ENCODE peak calls at places on chromosomes 13 and 19, in ten cellular contexts. E, G, B, X, A, H, T, M, Q and L are unnamed samples.

GRCh38 chr13:113061271-113061625 is 44.3 kb upstream of the F7 start:
- DNase-seq in B (no peak), G (no peak), X (no peak), M (peak), A (no peak), Q (no peak), H (no peak), T (no peak), E (no peak), L (no peak)

GRCh38 chr13:71842003-71842402 is 25.0 kb downstream of the DACH1 start:
- DNase-seq in M (no peak), B (no peak), G (no peak), X (no peak), H (no peak), Q (no peak), T (no peak), A (no peak), E (no peak), L (no peak)

GRCh38 chr13:36282818-36283432 is 14.7 kb downstream of the CCDC169 start:
- DNase-seq in Q (no peak), X (no peak), G (peak), B (no peak), E (no peak), H (peak), T (peak), M (peak), A (no peak), L (peak)

GRCh38 chr19:47658431-47659383 is 49.8 kb downstream of the BICRA start:
- DNase-seq in M (peak), E (no peak), H (no peak), G (no peak), X (no peak), Q (no peak), B (no peak), A (no peak), T (no peak), L (peak)

GRCh38 chr13:26133851-26134250 is 82.0 kb upstream of the SHISA2 start:
- DNase-seq in M (no peak), E (no peak), X (no peak), A (no peak), Q (no peak), B (no peak), T (no peak), H (no peak), G (no peak), L (no peak)

GRCh38 chr13:43354147-43354945 is 331.0 kb downstream of the DNAJC15 start:
- DNase-seq in A (no peak), M (no peak), E (no peak), H (peak), B (no peak), X (no peak), Q (no peak), T (no peak), G (no peak), L (no peak)

GRCh38 chr13:101875717-101876393 is 423.4 kb downstream of the ITGBL1 start:
- DNase-seq in X (no peak), Q (no peak), B (no peak), T (peak), A (no peak), E (no peak), H (no peak), G (no peak), M (no peak), L (peak)

GRCh38 chr13:110391273-110391672 is 84.2 kb downstream of the COL4A2 start:
- DNase-seq in A (no peak), B (no peak), Q (no peak), G (no peak), T (no peak), M (no peak), X (no peak), H (no peak), E (no peak), L (peak)

GRCh38 chr19:1015782-1016646 is 4.9 kb downstream of the TMEM259 start:
- DNase-seq in A (no peak), G (no peak), X (no peak), M (no peak), B (no peak), H (no peak), E (no peak), T (no peak), Q (no peak), L (no peak)

GRCh38 chr13:34416833-34417425 is 525.1 kb upstream of the NBEA start:
- DNase-seq in T (no peak), B (no peak), M (peak), A (no peak), H (no peak), E (no peak), G (no peak), Q (no peak), X (peak), L (no peak)

GRCh38 chr13:99237981-99238662 is 20.1 kb downstream of the GPR18 start:
- DNase-seq in H (no peak), T (no peak), A (no peak), G (no peak), Q (peak), M (no peak), B (no peak), E (peak), X (no peak), L (no peak)

GRCh38 chr13:51995677-51996551 is 15.3 kb downstream of the ATP7B start:
- DNase-seq in B (no peak), G (no peak), M (peak), Q (no peak), A (no peak), H (peak), X (no peak), T (peak), E (no peak), L (no peak)

GRCh38 chr19:15173746-15174404 is 26.9 kb downstream of the NOTCH3 start:
- DNase-seq in X (no peak), A (no peak), T (peak), Q (no peak), E (no peak), B (no peak), M (no peak), H (peak), G (peak), L (no peak)

GRCh38 chr19:47813304-47813994 is 8.3 kb upstream of the CRX start:
- DNase-seq in H (peak), M (peak), B (peak), Q (peak), T (peak), A (peak), X (no peak), E (peak), G (peak), L (peak)

GRCh38 chr19:43778651-43779050 is 2.1 kb downstream of the KCNN4 start:
- DNase-seq in H (peak), G (peak), Q (no peak), E (no peak), B (no peak), T (no peak), M (no peak), X (no peak), A (no peak), L (no peak)

GRCh38 chr13:101394597-101394996 is 21.7 kb downstream of the NALCN start:
- DNase-seq in M (no peak), E (no peak), H (peak), G (no peak), Q (no peak), X (no peak), A (no peak), B (no peak), T (no peak), L (no peak)

GRCh38 chr19:33470686-33471085 is 50.9 kb downstream of the PEPD start:
- DNase-seq in H (no peak), E (no peak), Q (no peak), B (no peak), G (no peak), T (no peak), A (no peak), X (no peak), M (no peak), L (no peak)

GRCh38 chr19:33124207-33125098 is 7.5 kb upstream of the WDR88 start:
- DNase-seq in A (no peak), H (no peak), T (no peak), X (no peak), G (no peak), E (no peak), B (no peak), M (no peak), Q (no peak), L (no peak)

GRCh38 chr13:97141564-97142005 is 80.5 kb upstream of the MBNL2 start:
- DNase-seq in E (no peak), B (peak), A (no peak), G (no peak), H (peak), M (peak), Q (peak), X (peak), T (peak), L (peak)

GRCh38 chr13:41384749-41385503 is 72.4 kb upstream of the RGCC start:
- DNase-seq in H (no peak), A (no peak), G (peak), E (no peak), B (no peak), M (no peak), X (no peak), T (peak), Q (no peak), L (peak)

GRCh38 chr13:42906257-42906656 is 85.8 kb downstream of the EPSTI1 start:
- DNase-seq in H (no peak), M (no peak), G (no peak), T (no peak), Q (no peak), X (no peak), B (no peak), E (no peak), A (no peak), L (no peak)

GRCh38 chr19:17706750-17707181 is 12.5 kb upstream of the MAP1S start:
- DNase-seq in B (no peak), Q (no peak), H (no peak), M (peak), G (no peak), X (no peak), A (no peak), T (no peak), E (no peak), L (peak)

GRCh38 chr19:5296457-5297271 is 43.9 kb downstream of the PTPRS start:
- DNase-seq in Q (no peak), T (no peak), H (no peak), X (no peak), B (no peak), G (no peak), A (no peak), M (no peak), E (no peak), L (no peak)

GRCh38 chr19:34269081-34269480 is 14.7 kb downstream of the GARRE1 start:
- DNase-seq in E (no peak), H (no peak), A (no peak), G (no peak), B (no peak), M (no peak), Q (no peak), X (no peak), T (no peak), L (no peak)

GRCh38 chr13:77509221-77509620 is 26.3 kb upstream of the SCEL start:
- DNase-seq in B (no peak), E (no peak), H (no peak), X (no peak), G (no peak), M (no peak), T (peak), Q (no peak), A (no peak), L (peak)

GRCh38 chr13:47111499-47111898 is 214.6 kb upstream of the HTR2A start:
- DNase-seq in E (no peak), Q (no peak), M (no peak), A (no peak), B (no peak), T (no peak), H (no peak), G (no peak), X (no peak), L (no peak)

GRCh38 chr19:14363203-14364097 is 17.8 kb upstream of the ADGRE5 start:
- DNase-seq in X (peak), H (peak), Q (peak), M (no peak), E (no peak), A (no peak), G (no peak), B (peak), T (peak), L (peak)

GRCh38 chr19:13330285-13330684 is 176.0 kb downstream of the CACNA1A start:
- DNase-seq in E (no peak), A (no peak), H (no peak), X (no peak), G (no peak), Q (no peak), B (no peak), T (no peak), M (no peak), L (no peak)

GRCh38 chr19:44615529-44616247 is 2.3 kb downstream of the IGSF23 start:
- DNase-seq in G (no peak), T (no peak), M (no peak), A (no peak), X (no peak), Q (no peak), B (no peak), H (no peak), E (no peak), L (no peak)

GRCh38 chr19:10004617-10005016 is 5.7 kb downstream of the COL5A3 start:
- DNase-seq in H (no peak), M (no peak), G (no peak), Q (no peak), A (no peak), X (no peak), T (no peak), B (no peak), E (no peak), L (no peak)

GRCh38 chr19:2253106-2254051 is 2.8 kb downstream of the JSRP1 start:
- DNase-seq in T (no peak), X (no peak), Q (peak), B (no peak), H (no peak), A (peak), G (peak), M (no peak), E (peak), L (no peak)

GRCh38 chr19:1584500-1585242 is 8.0 kb downstream of the MBD3 start:
- DNase-seq in E (no peak), Q (no peak), G (no peak), M (no peak), H (no peak), T (no peak), B (no peak), A (no peak), X (no peak), L (no peak)